ENCODE peak calls at places on chromosomes 11 and 22, in seven cellular contexts. One of them, this sample, is unnamed.

GRCh38 chr22:47389201-47389600 is 626.8 kb downstream of the TBC1D22A start:
- DNase-seq in NCI-H1105 treated with DMSO at 0.1 percent for 48 hours: no peak
- DNase-seq in lung: no peak
- DNase-seq in stimulated activated CD8-positive, alpha-beta memory T cell treated with anti-CD3 and anti-CD28 coated beads, Interleukin-15, amount 100 ng/mL, for 4 hours: no peak
- DNase-seq in stimulated activated CD4-positive, alpha-beta T cell treated with anti-CD3 and anti-CD28 coated beads, Interleukin-4, amount 100 ng/mL, for 48 hours: no peak
- DNase-seq in SK-N-SH: no peak
- DNase-seq in activated T-helper 1 cell treated with anti-CD3 and anti-CD28 coated beads, Interleukin-12 subunit alpha, Interleukin-12 subunit beta, Interleukin-2, Interleukin-4 antibody, amounts not matched to agents 30 ng/mL and 10 ng/mL and 1 ng/mL, durations not matched to agents 14 hours and 24 hours and 36 hours: no peak
- DNase-seq in this sample: no peak

GRCh38 chr22:34866501-34867171 is 199.3 kb upstream of the ISX start:
- DNase-seq in NCI-H1105 treated with DMSO at 0.1 percent for 48 hours: no peak
- DNase-seq in lung: no peak
- DNase-seq in stimulated activated CD8-positive, alpha-beta memory T cell treated with anti-CD3 and anti-CD28 coated beads, Interleukin-15, amount 100 ng/mL, for 4 hours: no peak
- DNase-seq in stimulated activated CD4-positive, alpha-beta T cell treated with anti-CD3 and anti-CD28 coated beads, Interleukin-4, amount 100 ng/mL, for 48 hours: no peak
- DNase-seq in SK-N-SH: no peak
- DNase-seq in activated T-helper 1 cell treated with anti-CD3 and anti-CD28 coated beads, Interleukin-12 subunit alpha, Interleukin-12 subunit beta, Interleukin-2, Interleukin-4 antibody, amounts not matched to agents 30 ng/mL and 10 ng/mL and 1 ng/mL, durations not matched to agents 14 hours and 24 hours and 36 hours: no peak
- DNase-seq in this sample: no peak

GRCh38 chr11:7418061-7418460 is 67.2 kb upstream of the OLFML1 start:
- DNase-seq in NCI-H1105 treated with DMSO at 0.1 percent for 48 hours: no peak
- DNase-seq in lung: no peak
- DNase-seq in stimulated activated CD8-positive, alpha-beta memory T cell treated with anti-CD3 and anti-CD28 coated beads, Interleukin-15, amount 100 ng/mL, for 4 hours: no peak
- DNase-seq in stimulated activated CD4-positive, alpha-beta T cell treated with anti-CD3 and anti-CD28 coated beads, Interleukin-4, amount 100 ng/mL, for 48 hours: no peak
- DNase-seq in SK-N-SH: no peak
- DNase-seq in activated T-helper 1 cell treated with anti-CD3 and anti-CD28 coated beads, Interleukin-12 subunit alpha, Interleukin-12 subunit beta, Interleukin-2, Interleukin-4 antibody, amounts not matched to agents 30 ng/mL and 10 ng/mL and 1 ng/mL, durations not matched to agents 14 hours and 24 hours and 36 hours: no peak
- DNase-seq in this sample: no peak

GRCh38 chr11:62130498-62131464 is 7.0 kb downstream of the INCENP start:
- DNase-seq in NCI-H1105 treated with DMSO at 0.1 percent for 48 hours: no peak
- DNase-seq in lung: no peak
- DNase-seq in stimulated activated CD8-positive, alpha-beta memory T cell treated with anti-CD3 and anti-CD28 coated beads, Interleukin-15, amount 100 ng/mL, for 4 hours: no peak
- DNase-seq in stimulated activated CD4-positive, alpha-beta T cell treated with anti-CD3 and anti-CD28 coated beads, Interleukin-4, amount 100 ng/mL, for 48 hours: no peak
- DNase-seq in SK-N-SH: peak
- DNase-seq in activated T-helper 1 cell treated with anti-CD3 and anti-CD28 coated beads, Interleukin-12 subunit alpha, Interleukin-12 subunit beta, Interleukin-2, Interleukin-4 antibody, amounts not matched to agents 30 ng/mL and 10 ng/mL and 1 ng/mL, durations not matched to agents 14 hours and 24 hours and 36 hours: no peak
- DNase-seq in this sample: no peak

GRCh38 chr22:49937758-49938564 is 19.5 kb downstream of the CRELD2 start:
- DNase-seq in NCI-H1105 treated with DMSO at 0.1 percent for 48 hours: no peak
- DNase-seq in lung: no peak
- DNase-seq in stimulated activated CD8-positive, alpha-beta memory T cell treated with anti-CD3 and anti-CD28 coated beads, Interleukin-15, amount 100 ng/mL, for 4 hours: no peak
- DNase-seq in stimulated activated CD4-positive, alpha-beta T cell treated with anti-CD3 and anti-CD28 coated beads, Interleukin-4, amount 100 ng/mL, for 48 hours: no peak
- DNase-seq in SK-N-SH: no peak
- DNase-seq in activated T-helper 1 cell treated with anti-CD3 and anti-CD28 coated beads, Interleukin-12 subunit alpha, Interleukin-12 subunit beta, Interleukin-2, Interleukin-4 antibody, amounts not matched to agents 30 ng/mL and 10 ng/mL and 1 ng/mL, durations not matched to agents 14 hours and 24 hours and 36 hours: no peak
- DNase-seq in this sample: no peak

GRCh38 chr11:60767388-60767811 is 10.7 kb downstream of the MS4A15 start:
- DNase-seq in NCI-H1105 treated with DMSO at 0.1 percent for 48 hours: no peak
- DNase-seq in lung: no peak
- DNase-seq in stimulated activated CD8-positive, alpha-beta memory T cell treated with anti-CD3 and anti-CD28 coated beads, Interleukin-15, amount 100 ng/mL, for 4 hours: no peak
- DNase-seq in stimulated activated CD4-positive, alpha-beta T cell treated with anti-CD3 and anti-CD28 coated beads, Interleukin-4, amount 100 ng/mL, for 48 hours: peak
- DNase-seq in SK-N-SH: peak
- DNase-seq in activated T-helper 1 cell treated with anti-CD3 and anti-CD28 coated beads, Interleukin-12 subunit alpha, Interleukin-12 subunit beta, Interleukin-2, Interleukin-4 antibody, amounts not matched to agents 30 ng/mL and 10 ng/mL and 1 ng/mL, durations not matched to agents 14 hours and 24 hours and 36 hours: no peak
- DNase-seq in this sample: no peak

GRCh38 chr11:8363924-8364323 is 100.2 kb upstream of the LMO1 start:
- DNase-seq in NCI-H1105 treated with DMSO at 0.1 percent for 48 hours: no peak
- DNase-seq in lung: no peak
- DNase-seq in stimulated activated CD8-positive, alpha-beta memory T cell treated with anti-CD3 and anti-CD28 coated beads, Interleukin-15, amount 100 ng/mL, for 4 hours: no peak
- DNase-seq in stimulated activated CD4-positive, alpha-beta T cell treated with anti-CD3 and anti-CD28 coated beads, Interleukin-4, amount 100 ng/mL, for 48 hours: no peak
- DNase-seq in SK-N-SH: no peak
- DNase-seq in activated T-helper 1 cell treated with anti-CD3 and anti-CD28 coated beads, Interleukin-12 subunit alpha, Interleukin-12 subunit beta, Interleukin-2, Interleukin-4 antibody, amounts not matched to agents 30 ng/mL and 10 ng/mL and 1 ng/mL, durations not matched to agents 14 hours and 24 hours and 36 hours: no peak
- DNase-seq in this sample: no peak

GRCh38 chr22:40019100-40019499 is 24.3 kb downstream of the FAM83F start:
- DNase-seq in NCI-H1105 treated with DMSO at 0.1 percent for 48 hours: no peak
- DNase-seq in lung: no peak
- DNase-seq in stimulated activated CD8-positive, alpha-beta memory T cell treated with anti-CD3 and anti-CD28 coated beads, Interleukin-15, amount 100 ng/mL, for 4 hours: no peak
- DNase-seq in stimulated activated CD4-positive, alpha-beta T cell treated with anti-CD3 and anti-CD28 coated beads, Interleukin-4, amount 100 ng/mL, for 48 hours: no peak
- DNase-seq in SK-N-SH: no peak
- DNase-seq in activated T-helper 1 cell treated with anti-CD3 and anti-CD28 coated beads, Interleukin-12 subunit alpha, Interleukin-12 subunit beta, Interleukin-2, Interleukin-4 antibody, amounts not matched to agents 30 ng/mL and 10 ng/mL and 1 ng/mL, durations not matched to agents 14 hours and 24 hours and 36 hours: no peak
- DNase-seq in this sample: no peak

GRCh38 chr11:73288873-73289707 is 17.0 kb downstream of the P2RY6 start:
- DNase-seq in NCI-H1105 treated with DMSO at 0.1 percent for 48 hours: peak
- DNase-seq in lung: peak
- DNase-seq in stimulated activated CD8-positive, alpha-beta memory T cell treated with anti-CD3 and anti-CD28 coated beads, Interleukin-15, amount 100 ng/mL, for 4 hours: no peak
- DNase-seq in stimulated activated CD4-positive, alpha-beta T cell treated with anti-CD3 and anti-CD28 coated beads, Interleukin-4, amount 100 ng/mL, for 48 hours: peak
- DNase-seq in SK-N-SH: peak
- DNase-seq in activated T-helper 1 cell treated with anti-CD3 and anti-CD28 coated beads, Interleukin-12 subunit alpha, Interleukin-12 subunit beta, Interleukin-2, Interleukin-4 antibody, amounts not matched to agents 30 ng/mL and 10 ng/mL and 1 ng/mL, durations not matched to agents 14 hours and 24 hours and 36 hours: peak
- DNase-seq in this sample: no peak

GRCh38 chr11:69912161-69912910 is 93.1 kb upstream of the FGF3 start:
- DNase-seq in NCI-H1105 treated with DMSO at 0.1 percent for 48 hours: no peak
- DNase-seq in lung: no peak
- DNase-seq in stimulated activated CD8-positive, alpha-beta memory T cell treated with anti-CD3 and anti-CD28 coated beads, Interleukin-15, amount 100 ng/mL, for 4 hours: no peak
- DNase-seq in stimulated activated CD4-positive, alpha-beta T cell treated with anti-CD3 and anti-CD28 coated beads, Interleukin-4, amount 100 ng/mL, for 48 hours: no peak
- DNase-seq in SK-N-SH: no peak
- DNase-seq in activated T-helper 1 cell treated with anti-CD3 and anti-CD28 coated beads, Interleukin-12 subunit alpha, Interleukin-12 subunit beta, Interleukin-2, Interleukin-4 antibody, amounts not matched to agents 30 ng/mL and 10 ng/mL and 1 ng/mL, durations not matched to agents 14 hours and 24 hours and 36 hours: no peak
- DNase-seq in this sample: no peak

GRCh38 chr11:91947215-91947614 is 277.4 kb upstream of the FAT3 start:
- DNase-seq in NCI-H1105 treated with DMSO at 0.1 percent for 48 hours: peak
- DNase-seq in lung: no peak
- DNase-seq in stimulated activated CD8-positive, alpha-beta memory T cell treated with anti-CD3 and anti-CD28 coated beads, Interleukin-15, amount 100 ng/mL, for 4 hours: no peak
- DNase-seq in stimulated activated CD4-positive, alpha-beta T cell treated with anti-CD3 and anti-CD28 coated beads, Interleukin-4, amount 100 ng/mL, for 48 hours: no peak
- DNase-seq in SK-N-SH: no peak
- DNase-seq in activated T-helper 1 cell treated with anti-CD3 and anti-CD28 coated beads, Interleukin-12 subunit alpha, Interleukin-12 subunit beta, Interleukin-2, Interleukin-4 antibody, amounts not matched to agents 30 ng/mL and 10 ng/mL and 1 ng/mL, durations not matched to agents 14 hours and 24 hours and 36 hours: no peak
- DNase-seq in this sample: no peak

GRCh38 chr22:42644422-42645340 is 4.3 kb upstream of the ATP5MGL start:
- DNase-seq in NCI-H1105 treated with DMSO at 0.1 percent for 48 hours: no peak
- DNase-seq in lung: peak
- DNase-seq in stimulated activated CD8-positive, alpha-beta memory T cell treated with anti-CD3 and anti-CD28 coated beads, Interleukin-15, amount 100 ng/mL, for 4 hours: no peak
- DNase-seq in stimulated activated CD4-positive, alpha-beta T cell treated with anti-CD3 and anti-CD28 coated beads, Interleukin-4, amount 100 ng/mL, for 48 hours: no peak
- DNase-seq in SK-N-SH: no peak
- DNase-seq in activated T-helper 1 cell treated with anti-CD3 and anti-CD28 coated beads, Interleukin-12 subunit alpha, Interleukin-12 subunit beta, Interleukin-2, Interleukin-4 antibody, amounts not matched to agents 30 ng/mL and 10 ng/mL and 1 ng/mL, durations not matched to agents 14 hours and 24 hours and 36 hours: no peak
- DNase-seq in this sample: no peak

GRCh38 chr11:64436025-64436424 is 77.1 kb downstream of the RPS6KA4 start:
- DNase-seq in NCI-H1105 treated with DMSO at 0.1 percent for 48 hours: peak
- DNase-seq in lung: no peak
- DNase-seq in stimulated activated CD8-positive, alpha-beta memory T cell treated with anti-CD3 and anti-CD28 coated beads, Interleukin-15, amount 100 ng/mL, for 4 hours: no peak
- DNase-seq in stimulated activated CD4-positive, alpha-beta T cell treated with anti-CD3 and anti-CD28 coated beads, Interleukin-4, amount 100 ng/mL, for 48 hours: no peak
- DNase-seq in SK-N-SH: no peak
- DNase-seq in activated T-helper 1 cell treated with anti-CD3 and anti-CD28 coated beads, Interleukin-12 subunit alpha, Interleukin-12 subunit beta, Interleukin-2, Interleukin-4 antibody, amounts not matched to agents 30 ng/mL and 10 ng/mL and 1 ng/mL, durations not matched to agents 14 hours and 24 hours and 36 hours: no peak
- DNase-seq in this sample: no peak

GRCh38 chr11:67248653-67249052 is 17.6 kb upstream of the GRK2 start:
- DNase-seq in NCI-H1105 treated with DMSO at 0.1 percent for 48 hours: no peak
- DNase-seq in lung: peak
- DNase-seq in stimulated activated CD8-positive, alpha-beta memory T cell treated with anti-CD3 and anti-CD28 coated beads, Interleukin-15, amount 100 ng/mL, for 4 hours: no peak
- DNase-seq in stimulated activated CD4-positive, alpha-beta T cell treated with anti-CD3 and anti-CD28 coated beads, Interleukin-4, amount 100 ng/mL, for 48 hours: no peak
- DNase-seq in SK-N-SH: no peak
- DNase-seq in activated T-helper 1 cell treated with anti-CD3 and anti-CD28 coated beads, Interleukin-12 subunit alpha, Interleukin-12 subunit beta, Interleukin-2, Interleukin-4 antibody, amounts not matched to agents 30 ng/mL and 10 ng/mL and 1 ng/mL, durations not matched to agents 14 hours and 24 hours and 36 hours: no peak
- DNase-seq in this sample: no peak

GRCh38 chr11:128346808-128347207 is 240.6 kb downstream of the ETS1 start:
- DNase-seq in NCI-H1105 treated with DMSO at 0.1 percent for 48 hours: peak
- DNase-seq in lung: no peak
- DNase-seq in stimulated activated CD8-positive, alpha-beta memory T cell treated with anti-CD3 and anti-CD28 coated beads, Interleukin-15, amount 100 ng/mL, for 4 hours: no peak
- DNase-seq in stimulated activated CD4-positive, alpha-beta T cell treated with anti-CD3 and anti-CD28 coated beads, Interleukin-4, amount 100 ng/mL, for 48 hours: no peak
- DNase-seq in SK-N-SH: no peak
- DNase-seq in activated T-helper 1 cell treated with anti-CD3 and anti-CD28 coated beads, Interleukin-12 subunit alpha, Interleukin-12 subunit beta, Interleukin-2, Interleukin-4 antibody, amounts not matched to agents 30 ng/mL and 10 ng/mL and 1 ng/mL, durations not matched to agents 14 hours and 24 hours and 36 hours: no peak
- DNase-seq in this sample: no peak

GRCh38 chr11:86477495-86478155 is 102.9 kb downstream of the CCDC81 start:
- DNase-seq in NCI-H1105 treated with DMSO at 0.1 percent for 48 hours: no peak
- DNase-seq in lung: no peak
- DNase-seq in stimulated activated CD8-positive, alpha-beta memory T cell treated with anti-CD3 and anti-CD28 coated beads, Interleukin-15, amount 100 ng/mL, for 4 hours: no peak
- DNase-seq in stimulated activated CD4-positive, alpha-beta T cell treated with anti-CD3 and anti-CD28 coated beads, Interleukin-4, amount 100 ng/mL, for 48 hours: no peak
- DNase-seq in SK-N-SH: no peak
- DNase-seq in activated T-helper 1 cell treated with anti-CD3 and anti-CD28 coated beads, Interleukin-12 subunit alpha, Interleukin-12 subunit beta, Interleukin-2, Interleukin-4 antibody, amounts not matched to agents 30 ng/mL and 10 ng/mL and 1 ng/mL, durations not matched to agents 14 hours and 24 hours and 36 hours: no peak
- DNase-seq in this sample: no peak

GRCh38 chr11:69471329-69472052 is 10.0 kb upstream of the LINC01488 start:
- DNase-seq in NCI-H1105 treated with DMSO at 0.1 percent for 48 hours: no peak
- DNase-seq in lung: no peak
- DNase-seq in stimulated activated CD8-positive, alpha-beta memory T cell treated with anti-CD3 and anti-CD28 coated beads, Interleukin-15, amount 100 ng/mL, for 4 hours: no peak
- DNase-seq in stimulated activated CD4-positive, alpha-beta T cell treated with anti-CD3 and anti-CD28 coated beads, Interleukin-4, amount 100 ng/mL, for 48 hours: no peak
- DNase-seq in SK-N-SH: no peak
- DNase-seq in activated T-helper 1 cell treated with anti-CD3 and anti-CD28 coated beads, Interleukin-12 subunit alpha, Interleukin-12 subunit beta, Interleukin-2, Interleukin-4 antibody, amounts not matched to agents 30 ng/mL and 10 ng/mL and 1 ng/mL, durations not matched to agents 14 hours and 24 hours and 36 hours: no peak
- DNase-seq in this sample: no peak

GRCh38 chr22:40637181-40638150 is 947 bp upstream of the MRTFA start:
- DNase-seq in NCI-H1105 treated with DMSO at 0.1 percent for 48 hours: no peak
- DNase-seq in lung: peak
- DNase-seq in stimulated activated CD8-positive, alpha-beta memory T cell treated with anti-CD3 and anti-CD28 coated beads, Interleukin-15, amount 100 ng/mL, for 4 hours: no peak
- DNase-seq in stimulated activated CD4-positive, alpha-beta T cell treated with anti-CD3 and anti-CD28 coated beads, Interleukin-4, amount 100 ng/mL, for 48 hours: peak
- DNase-seq in SK-N-SH: no peak
- DNase-seq in activated T-helper 1 cell treated with anti-CD3 and anti-CD28 coated beads, Interleukin-12 subunit alpha, Interleukin-12 subunit beta, Interleukin-2, Interleukin-4 antibody, amounts not matched to agents 30 ng/mL and 10 ng/mL and 1 ng/mL, durations not matched to agents 14 hours and 24 hours and 36 hours: peak
- DNase-seq in this sample: no peak

GRCh38 chr11:103035656-103036434 is 56.1 kb downstream of the DCUN1D5 start:
- DNase-seq in NCI-H1105 treated with DMSO at 0.1 percent for 48 hours: peak
- DNase-seq in lung: no peak
- DNase-seq in stimulated activated CD8-positive, alpha-beta memory T cell treated with anti-CD3 and anti-CD28 coated beads, Interleukin-15, amount 100 ng/mL, for 4 hours: no peak
- DNase-seq in stimulated activated CD4-positive, alpha-beta T cell treated with anti-CD3 and anti-CD28 coated beads, Interleukin-4, amount 100 ng/mL, for 48 hours: peak
- DNase-seq in SK-N-SH: peak
- DNase-seq in activated T-helper 1 cell treated with anti-CD3 and anti-CD28 coated beads, Interleukin-12 subunit alpha, Interleukin-12 subunit beta, Interleukin-2, Interleukin-4 antibody, amounts not matched to agents 30 ng/mL and 10 ng/mL and 1 ng/mL, durations not matched to agents 14 hours and 24 hours and 36 hours: peak
- DNase-seq in this sample: peak

GRCh38 chr11:8067929-8068575 is 13.0 kb upstream of the TUB start:
- DNase-seq in NCI-H1105 treated with DMSO at 0.1 percent for 48 hours: no peak
- DNase-seq in lung: no peak
- DNase-seq in stimulated activated CD8-positive, alpha-beta memory T cell treated with anti-CD3 and anti-CD28 coated beads, Interleukin-15, amount 100 ng/mL, for 4 hours: no peak
- DNase-seq in stimulated activated CD4-positive, alpha-beta T cell treated with anti-CD3 and anti-CD28 coated beads, Interleukin-4, amount 100 ng/mL, for 48 hours: no peak
- DNase-seq in SK-N-SH: peak
- DNase-seq in activated T-helper 1 cell treated with anti-CD3 and anti-CD28 coated beads, Interleukin-12 subunit alpha, Interleukin-12 subunit beta, Interleukin-2, Interleukin-4 antibody, amounts not matched to agents 30 ng/mL and 10 ng/mL and 1 ng/mL, durations not matched to agents 14 hours and 24 hours and 36 hours: no peak
- DNase-seq in this sample: no peak

GRCh38 chr11:61526229-61526628 is 17.7 kb downstream of the LRRC10B start:
- DNase-seq in NCI-H1105 treated with DMSO at 0.1 percent for 48 hours: no peak
- DNase-seq in lung: no peak
- DNase-seq in stimulated activated CD8-positive, alpha-beta memory T cell treated with anti-CD3 and anti-CD28 coated beads, Interleukin-15, amount 100 ng/mL, for 4 hours: no peak
- DNase-seq in stimulated activated CD4-positive, alpha-beta T cell treated with anti-CD3 and anti-CD28 coated beads, Interleukin-4, amount 100 ng/mL, for 48 hours: no peak
- DNase-seq in SK-N-SH: no peak
- DNase-seq in activated T-helper 1 cell treated with anti-CD3 and anti-CD28 coated beads, Interleukin-12 subunit alpha, Interleukin-12 subunit beta, Interleukin-2, Interleukin-4 antibody, amounts not matched to agents 30 ng/mL and 10 ng/mL and 1 ng/mL, durations not matched to agents 14 hours and 24 hours and 36 hours: no peak
- DNase-seq in this sample: no peak

GRCh38 chr11:76382209-76382608 is 1.1 kb downstream of the GVQW3 start:
- DNase-seq in NCI-H1105 treated with DMSO at 0.1 percent for 48 hours: no peak
- DNase-seq in lung: no peak
- DNase-seq in stimulated activated CD8-positive, alpha-beta memory T cell treated with anti-CD3 and anti-CD28 coated beads, Interleukin-15, amount 100 ng/mL, for 4 hours: no peak
- DNase-seq in stimulated activated CD4-positive, alpha-beta T cell treated with anti-CD3 and anti-CD28 coated beads, Interleukin-4, amount 100 ng/mL, for 48 hours: no peak
- DNase-seq in SK-N-SH: no peak
- DNase-seq in activated T-helper 1 cell treated with anti-CD3 and anti-CD28 coated beads, Interleukin-12 subunit alpha, Interleukin-12 subunit beta, Interleukin-2, Interleukin-4 antibody, amounts not matched to agents 30 ng/mL and 10 ng/mL and 1 ng/mL, durations not matched to agents 14 hours and 24 hours and 36 hours: no peak
- DNase-seq in this sample: no peak

GRCh38 chr11:65540290-65541092 is 15.6 kb downstream of the SCYL1 start:
- DNase-seq in NCI-H1105 treated with DMSO at 0.1 percent for 48 hours: peak
- DNase-seq in lung: peak
- DNase-seq in stimulated activated CD8-positive, alpha-beta memory T cell treated with anti-CD3 and anti-CD28 coated beads, Interleukin-15, amount 100 ng/mL, for 4 hours: peak
- DNase-seq in stimulated activated CD4-positive, alpha-beta T cell treated with anti-CD3 and anti-CD28 coated beads, Interleukin-4, amount 100 ng/mL, for 48 hours: peak
- DNase-seq in SK-N-SH: peak
- DNase-seq in activated T-helper 1 cell treated with anti-CD3 and anti-CD28 coated beads, Interleukin-12 subunit alpha, Interleukin-12 subunit beta, Interleukin-2, Interleukin-4 antibody, amounts not matched to agents 30 ng/mL and 10 ng/mL and 1 ng/mL, durations not matched to agents 14 hours and 24 hours and 36 hours: peak
- DNase-seq in this sample: peak

GRCh38 chr11:83087035-83087434 is 15.3 kb upstream of the RAB30 start:
- DNase-seq in NCI-H1105 treated with DMSO at 0.1 percent for 48 hours: peak
- DNase-seq in lung: no peak
- DNase-seq in stimulated activated CD8-positive, alpha-beta memory T cell treated with anti-CD3 and anti-CD28 coated beads, Interleukin-15, amount 100 ng/mL, for 4 hours: no peak
- DNase-seq in stimulated activated CD4-positive, alpha-beta T cell treated with anti-CD3 and anti-CD28 coated beads, Interleukin-4, amount 100 ng/mL, for 48 hours: no peak
- DNase-seq in SK-N-SH: no peak
- DNase-seq in activated T-helper 1 cell treated with anti-CD3 and anti-CD28 coated beads, Interleukin-12 subunit alpha, Interleukin-12 subunit beta, Interleukin-2, Interleukin-4 antibody, amounts not matched to agents 30 ng/mL and 10 ng/mL and 1 ng/mL, durations not matched to agents 14 hours and 24 hours and 36 hours: no peak
- DNase-seq in this sample: no peak

GRCh38 chr11:45156731-45157130 is 10.3 kb downstream of the PRDM11 start:
- DNase-seq in NCI-H1105 treated with DMSO at 0.1 percent for 48 hours: no peak
- DNase-seq in lung: no peak
- DNase-seq in stimulated activated CD8-positive, alpha-beta memory T cell treated with anti-CD3 and anti-CD28 coated beads, Interleukin-15, amount 100 ng/mL, for 4 hours: no peak
- DNase-seq in stimulated activated CD4-positive, alpha-beta T cell treated with anti-CD3 and anti-CD28 coated beads, Interleukin-4, amount 100 ng/mL, for 48 hours: no peak
- DNase-seq in SK-N-SH: no peak
- DNase-seq in activated T-helper 1 cell treated with anti-CD3 and anti-CD28 coated beads, Interleukin-12 subunit alpha, Interleukin-12 subunit beta, Interleukin-2, Interleukin-4 antibody, amounts not matched to agents 30 ng/mL and 10 ng/mL and 1 ng/mL, durations not matched to agents 14 hours and 24 hours and 36 hours: no peak
- DNase-seq in this sample: no peak